ENCODE peak calls at places on chromosomes 3 and 15, in four cellular contexts. One of them, this sample, is unnamed.

GRCh38 chr3:37510749-37511148 is 336.4 kb upstream of the LRRFIP2 start:
- DNase-seq in omental fat pad: no peak
- DNase-seq in thoracic aorta: no peak
- DNase-seq in psoas muscle: no peak
- DNase-seq in this sample: no peak

GRCh38 chr3:61890586-61890985 is 329.2 kb downstream of the PTPRG start:
- DNase-seq in psoas muscle: no peak
- DNase-seq in omental fat pad: no peak
- DNase-seq in thoracic aorta: no peak
- DNase-seq in this sample: no peak

GRCh38 chr3:194054540-194054939 is 81.4 kb upstream of the HES1 start:
- DNase-seq in thoracic aorta: no peak
- DNase-seq in omental fat pad: no peak
- DNase-seq in psoas muscle: no peak
- DNase-seq in this sample: no peak

GRCh38 chr15:66860844-66861243 is 158.8 kb downstream of the SMAD6 start:
- DNase-seq in omental fat pad: no peak
- DNase-seq in thoracic aorta: no peak
- DNase-seq in psoas muscle: no peak
- DNase-seq in this sample: no peak

GRCh38 chr3:19171794-19172193 is 23.5 kb downstream of the KCNH8 start:
- DNase-seq in thoracic aorta: no peak
- DNase-seq in psoas muscle: no peak
- DNase-seq in omental fat pad: no peak
- DNase-seq in this sample: no peak

GRCh38 chr15:60964527-60964926 is 264.6 kb downstream of the RORA start:
- DNase-seq in omental fat pad: no peak
- DNase-seq in thoracic aorta: no peak
- DNase-seq in psoas muscle: peak
- DNase-seq in this sample: no peak

GRCh38 chr15:98727115-98728040 is 79.0 kb downstream of the IGF1R start:
- DNase-seq in psoas muscle: peak
- DNase-seq in omental fat pad: peak
- DNase-seq in thoracic aorta: peak
- DNase-seq in this sample: no peak

GRCh38 chr15:68145706-68146105 is 59.4 kb downstream of the CALML4 start:
- DNase-seq in psoas muscle: no peak
- DNase-seq in omental fat pad: no peak
- DNase-seq in thoracic aorta: no peak
- DNase-seq in this sample: no peak

GRCh38 chr15:50051811-50052419 is 67.1 kb downstream of the ATP8B4 start:
- DNase-seq in thoracic aorta: no peak
- DNase-seq in psoas muscle: peak
- DNase-seq in omental fat pad: no peak
- DNase-seq in this sample: no peak

GRCh38 chr3:113659121-113659531 is 37.3 kb downstream of the USF3 start:
- DNase-seq in thoracic aorta: no peak
- DNase-seq in omental fat pad: no peak
- DNase-seq in psoas muscle: no peak
- DNase-seq in this sample: no peak

GRCh38 chr3:42308651-42309050 is 42.7 kb upstream of the CCK start:
- DNase-seq in thoracic aorta: no peak
- DNase-seq in omental fat pad: no peak
- DNase-seq in psoas muscle: no peak
- DNase-seq in this sample: no peak

GRCh38 chr3:159828542-159828943 is 160.1 kb upstream of the IL12A start:
- DNase-seq in psoas muscle: no peak
- DNase-seq in omental fat pad: no peak
- DNase-seq in thoracic aorta: no peak
- DNase-seq in this sample: peak

GRCh38 chr3:66754613-66755012 is 243.5 kb upstream of the KBTBD8 start:
- DNase-seq in psoas muscle: no peak
- DNase-seq in thoracic aorta: no peak
- DNase-seq in omental fat pad: no peak
- DNase-seq in this sample: no peak

GRCh38 chr15:97902140-97902780 is 58.2 kb upstream of the ARRDC4 start:
- DNase-seq in thoracic aorta: no peak
- DNase-seq in omental fat pad: no peak
- DNase-seq in psoas muscle: no peak
- DNase-seq in this sample: no peak

GRCh38 chr3:134366928-134367352 is 7.3 kb downstream of the AMOTL2 start:
- DNase-seq in thoracic aorta: no peak
- DNase-seq in psoas muscle: peak
- DNase-seq in omental fat pad: no peak
- DNase-seq in this sample: no peak

GRCh38 chr3:127706785-127707351 is 34.1 kb downstream of the ABTB1 start:
- DNase-seq in psoas muscle: no peak
- DNase-seq in omental fat pad: no peak
- DNase-seq in thoracic aorta: no peak
- DNase-seq in this sample: no peak

DNA sequence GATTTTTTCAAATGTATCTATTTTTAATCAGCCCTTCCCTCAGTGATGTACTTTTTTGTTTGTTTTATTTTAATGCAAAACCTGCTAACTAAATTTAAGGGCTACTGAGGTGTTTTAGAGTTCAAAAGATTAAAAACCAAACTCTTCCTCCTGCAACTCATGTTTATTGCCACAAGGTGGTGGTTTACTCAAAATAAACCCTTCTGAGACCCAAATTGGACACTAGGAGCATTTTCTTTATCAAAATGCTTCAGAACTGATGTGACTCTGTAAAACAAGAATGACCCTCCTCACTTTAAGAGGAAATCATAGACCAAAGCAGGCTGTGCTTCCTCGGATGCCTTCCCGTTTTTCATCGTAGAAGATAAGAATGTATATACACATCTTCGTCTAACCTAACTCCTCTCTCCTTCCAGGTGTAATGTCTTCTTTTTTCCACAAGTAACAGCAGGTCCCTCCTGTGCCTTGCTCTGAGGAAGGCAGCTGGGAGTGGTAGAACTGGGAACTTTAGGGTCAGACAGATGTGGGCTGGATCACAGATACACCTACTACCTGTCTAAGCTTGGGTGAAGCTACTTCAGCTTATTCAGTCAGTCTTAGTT is 2.9 kb upstream of the NME9 start:
- DNase-seq in psoas muscle: no peak
- DNase-seq in omental fat pad: no peak
- DNase-seq in thoracic aorta: no peak
- DNase-seq in this sample: no peak
- TF ChIP-seq CTCF in psoas muscle: peak
- TF ChIP-seq CTCF in omental fat pad: no peak
- TF ChIP-seq CTCF in thoracic aorta: peak
- TF ChIP-seq CTCF in this sample: peak

GRCh38 chr15:58115692-58116091 is 22.5 kb upstream of the AQP9 start:
- DNase-seq in psoas muscle: no peak
- DNase-seq in omental fat pad: no peak
- DNase-seq in thoracic aorta: no peak
- DNase-seq in this sample: no peak
- TF ChIP-seq CTCF in psoas muscle: no peak
- TF ChIP-seq CTCF in omental fat pad: no peak
- TF ChIP-seq CTCF in thoracic aorta: peak
- TF ChIP-seq CTCF in this sample: no peak

GRCh38 chr3:15205934-15206661 is at the start of gene CAPN7:
- DNase-seq in thoracic aorta: peak
- DNase-seq in psoas muscle: peak
- DNase-seq in omental fat pad: peak
- DNase-seq in this sample: peak
- TF ChIP-seq CTCF in thoracic aorta: peak
- TF ChIP-seq CTCF in psoas muscle: peak
- TF ChIP-seq CTCF in omental fat pad: no peak
- TF ChIP-seq CTCF in this sample: peak

GRCh38 chr15:29936353-29937049 is 114.2 kb upstream of the TJP1 start:
- DNase-seq in thoracic aorta: no peak
- DNase-seq in omental fat pad: no peak
- DNase-seq in psoas muscle: no peak
- DNase-seq in this sample: no peak

GRCh38 chr15:29937956-29938355 is 115.7 kb upstream of the TJP1 start:
- DNase-seq in omental fat pad: no peak
- DNase-seq in psoas muscle: no peak
- DNase-seq in thoracic aorta: no peak
- DNase-seq in this sample: no peak

GRCh38 chr15:29942144-29942543 is 119.9 kb upstream of the TJP1 start:
- DNase-seq in psoas muscle: no peak
- DNase-seq in thoracic aorta: no peak
- DNase-seq in omental fat pad: no peak
- DNase-seq in this sample: no peak

GRCh38 chr15:29939404-29939803 is 117.1 kb upstream of the TJP1 start:
- DNase-seq in thoracic aorta: no peak
- DNase-seq in psoas muscle: no peak
- DNase-seq in omental fat pad: no peak
- DNase-seq in this sample: no peak

GRCh38 chr15:29938701-29939340 is 116.6 kb upstream of the TJP1 start:
- DNase-seq in thoracic aorta: no peak
- DNase-seq in psoas muscle: no peak
- DNase-seq in omental fat pad: no peak
- DNase-seq in this sample: no peak
- TF ChIP-seq CTCF in thoracic aorta: no peak
- TF ChIP-seq CTCF in psoas muscle: no peak
- TF ChIP-seq CTCF in omental fat pad: no peak
- TF ChIP-seq CTCF in this sample: peak

GRCh38 chr3:16081661-16082060 is 92.8 kb upstream of the GALNT15 start:
- DNase-seq in thoracic aorta: no peak
- DNase-seq in omental fat pad: no peak
- DNase-seq in psoas muscle: no peak
- DNase-seq in this sample: no peak
- TF ChIP-seq CTCF in thoracic aorta: no peak
- TF ChIP-seq CTCF in omental fat pad: no peak
- TF ChIP-seq CTCF in psoas muscle: no peak
- TF ChIP-seq CTCF in this sample: no peak

GRCh38 chr15:91926871-91927270 is 73.4 kb downstream of the SLCO3A1 start:
- DNase-seq in psoas muscle: no peak
- DNase-seq in thoracic aorta: no peak
- DNase-seq in omental fat pad: no peak
- DNase-seq in this sample: no peak

GRCh38 chr15:91930092-91930491 is 76.6 kb downstream of the SLCO3A1 start:
- DNase-seq in thoracic aorta: no peak
- DNase-seq in psoas muscle: no peak
- DNase-seq in omental fat pad: no peak
- DNase-seq in this sample: no peak

GRCh38 chr15:91928676-91929075 is 75.2 kb downstream of the SLCO3A1 start:
- DNase-seq in omental fat pad: no peak
- DNase-seq in thoracic aorta: no peak
- DNase-seq in psoas muscle: no peak
- DNase-seq in this sample: no peak

GRCh38 chr15:91924842-91925495 is 71.5 kb downstream of the SLCO3A1 start:
- DNase-seq in psoas muscle: no peak
- DNase-seq in thoracic aorta: no peak
- DNase-seq in omental fat pad: no peak
- DNase-seq in this sample: no peak

GRCh38 chr15:91929509-91929908 is 76.0 kb downstream of the SLCO3A1 start:
- DNase-seq in psoas muscle: no peak
- DNase-seq in thoracic aorta: no peak
- DNase-seq in omental fat pad: no peak
- DNase-seq in this sample: no peak
- TF ChIP-seq CTCF in psoas muscle: no peak
- TF ChIP-seq CTCF in thoracic aorta: no peak
- TF ChIP-seq CTCF in omental fat pad: no peak
- TF ChIP-seq CTCF in this sample: no peak

GRCh38 chr3:173531602-173532001 is 134.1 kb downstream of the NLGN1 start:
- DNase-seq in omental fat pad: no peak
- DNase-seq in psoas muscle: no peak
- DNase-seq in thoracic aorta: no peak
- DNase-seq in this sample: no peak

DNA sequence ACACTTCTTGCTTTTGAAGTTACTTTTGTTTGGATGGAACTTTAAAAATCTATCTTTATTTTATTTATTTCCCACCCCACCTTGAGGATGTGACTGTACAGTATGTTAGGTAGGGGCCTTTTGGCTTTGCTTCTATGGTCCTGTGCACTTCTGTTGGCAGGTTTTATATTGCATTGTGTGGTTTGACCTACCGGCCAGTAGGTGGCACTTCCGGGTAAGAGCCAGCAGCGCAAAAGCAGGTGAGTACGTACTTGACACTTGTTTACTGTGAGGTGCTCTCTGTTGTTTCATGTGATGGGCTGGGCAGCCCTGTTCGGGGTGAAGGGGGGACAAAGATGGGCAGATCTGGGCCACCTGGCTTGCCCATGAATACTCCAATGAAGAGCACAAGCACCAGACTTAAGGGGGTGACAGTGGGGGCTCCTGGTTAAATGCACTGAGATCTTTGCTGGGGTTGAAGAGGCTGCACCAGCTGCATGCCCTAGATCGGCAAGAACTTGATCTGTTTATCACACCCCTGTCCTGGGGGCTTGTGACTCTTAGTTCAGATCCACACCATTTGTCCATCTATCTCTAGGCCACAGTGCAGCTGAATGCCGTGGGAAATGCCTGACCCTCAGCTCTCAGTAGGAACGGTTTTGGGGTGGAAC is 131.6 kb downstream of the NLGN1 start:
- DNase-seq in omental fat pad: no peak
- DNase-seq in thoracic aorta: no peak
- DNase-seq in psoas muscle: no peak
- DNase-seq in this sample: peak
- TF ChIP-seq CTCF in omental fat pad: no peak
- TF ChIP-seq CTCF in thoracic aorta: no peak
- TF ChIP-seq CTCF in psoas muscle: no peak
- TF ChIP-seq CTCF in this sample: peak